ENCODE peak calls at places on chromosomes 11 and 22, in five cellular contexts. B, C, U, A and Z are unnamed samples.

GRCh38 chr11:126359431-126360048 is 4.1 kb downstream of the ST3GAL4 start:
- DNase-seq in B (peak; percentile 93), A (no peak), C (no peak), U (no peak), Z (peak; percentile 67)

GRCh38 chr11:132439711-132440300 is 1069.4 kb downstream of the NTM start:
- DNase-seq in C (no peak), U (no peak), A (no peak), B (peak; percentile 43), Z (no peak)

GRCh38 chr22:36934940-36935610 is 21.6 kb downstream of the CSF2RB start:
- DNase-seq in A (no peak), U (no peak), B (peak; percentile 6), C (no peak), Z (no peak)

GRCh38 chr11:122963981-122964380 is 17.7 kb downstream of the BSX start:
- DNase-seq in B (no peak), C (no peak), U (no peak), A (no peak), Z (no peak)

GRCh38 chr22:26393929-26394328 is 35.1 kb upstream of the ASPHD2 start:
- DNase-seq in B (no peak), U (no peak), C (no peak), A (no peak), Z (no peak)

GRCh38 chr11:85182437-85183109 is 444.6 kb downstream of the DLG2 start:
- DNase-seq in B (peak; percentile 13), C (no peak), U (no peak), A (no peak), Z (no peak)

GRCh38 chr22:20977516-20978170 is 4.5 kb upstream of the LZTR1 start:
- DNase-seq in C (no peak), B (no peak), A (no peak), U (no peak), Z (no peak)

GRCh38 chr22:39653787-39654077 is 83.2 kb downstream of the CACNA1I start:
- DNase-seq in B (no peak), U (no peak), A (no peak), C (no peak), Z (no peak)

GRCh38 chr22:43385770-43386641 is 25.8 kb upstream of the MPPED1 start:
- DNase-seq in B (peak; percentile 95), A (peak; percentile 53), U (peak; percentile 26), C (peak; percentile 94), Z (peak; percentile 59)

GRCh38 chr22:45007247-45007945 is 2.4 kb downstream of the PHF21B start:
- DNase-seq in C (no peak), B (peak; percentile 58), U (no peak), A (no peak), Z (peak; percentile 35)

GRCh38 chr22:46044718-46045458 is 67.9 kb upstream of the WNT7B start:
- DNase-seq in B (peak; percentile 28), C (no peak), U (no peak), A (no peak), Z (peak; percentile 35)

GRCh38 chr11:83241291-83241946 is 44.7 kb downstream of the CCDC90B start:
- DNase-seq in B (peak; percentile 53), U (no peak), C (no peak), A (no peak), Z (peak; percentile 32)

GRCh38 chr11:6576471-6577373 is 26.7 kb downstream of the RRP8 start:
- DNase-seq in B (peak; percentile 74), C (no peak), A (no peak), U (peak; percentile 40), Z (peak; percentile 23)

GRCh38 chr11:1208361-1209261 is 14.3 kb upstream of the MUC5B start:
- DNase-seq in C (peak; percentile 74), A (no peak), B (no peak), U (no peak), Z (no peak)

GRCh38 chr11:23897453-23898289 is 599.2 kb upstream of the LUZP2 start:
- DNase-seq in C (no peak), B (peak; percentile 61), A (no peak), U (peak; percentile 88), Z (peak; percentile 27)

GRCh38 chr22:23065495-23066122 is 4.7 kb upstream of the GNAZ start:
- DNase-seq in C (peak; percentile 22), U (no peak), A (no peak), B (no peak), Z (no peak)

GRCh38 chr11:110297082-110297725 is 790 bp upstream of the RDX start:
- DNase-seq in A (no peak), C (no peak), B (no peak), U (no peak), Z (peak; percentile 47)

GRCh38 chr11:126355324-126355925 is at the start of gene ST3GAL4:
- DNase-seq in U (no peak), B (peak; percentile 91), C (peak; percentile 89), A (peak; percentile 33), Z (peak; percentile 87)

GRCh38 chr11:26993965-26994446 is at the start of gene FIBIN:
- DNase-seq in B (peak; percentile 61), U (no peak), C (peak; percentile 59), A (no peak), Z (peak; percentile 7)

GRCh38 chr11:74927496-74927895 is 21.4 kb downstream of the XRRA1 start:
- DNase-seq in B (peak; percentile 31), A (no peak), C (no peak), U (no peak), Z (no peak)

GRCh38 chr11:129230006-129230405 is 37.9 kb upstream of the ARHGAP32 start:
- DNase-seq in C (no peak), U (no peak), B (no peak), A (no peak), Z (no peak)